ENCODE peak calls at places on chromosomes 4 and X, in ten cellular contexts. One of them, this sample, is unnamed. For H3K36me3, the result is how much of the 10 kb centered on the place peaks cover.

GRCh38 chr4:36323801-36324419 is 42.5 kb downstream of the DTHD1 start:
- DNase-seq in left ventricle myocardium inferior: no peak
- DNase-seq in vagina: no peak
- DNase-seq in mammary epithelial cell: no peak
- DNase-seq in tibial artery: no peak
- DNase-seq in uterus: no peak
- DNase-seq in transverse colon: no peak
- DNase-seq in endothelial cell of umbilical vein: no peak
- DNase-seq in psoas muscle: no peak
- DNase-seq in fibroblast of lung: no peak
- DNase-seq in this sample: no peak

GRCh38 chrX:110402091-110402854 is 43.6 kb downstream of the RTL9 start:
- DNase-seq in endothelial cell of umbilical vein: no peak
- DNase-seq in mammary epithelial cell: peak
- DNase-seq in vagina: no peak
- DNase-seq in tibial artery: peak
- DNase-seq in uterus: peak
- DNase-seq in left ventricle myocardium inferior: peak
- DNase-seq in transverse colon: no peak
- DNase-seq in fibroblast of lung: peak
- DNase-seq in psoas muscle: peak
- DNase-seq in this sample: peak

GRCh38 chr4:108072300-108072699 is 82.6 kb downstream of the HADH start:
- DNase-seq in fibroblast of lung: no peak
- DNase-seq in transverse colon: peak
- DNase-seq in tibial artery: no peak
- DNase-seq in psoas muscle: no peak
- DNase-seq in endothelial cell of umbilical vein: no peak
- DNase-seq in uterus: no peak
- DNase-seq in vagina: no peak
- DNase-seq in left ventricle myocardium inferior: no peak
- DNase-seq in mammary epithelial cell: no peak
- DNase-seq in this sample: no peak

GRCh38 chrX:3939967-3940610 is 226.6 kb upstream of the PRKX start:
- DNase-seq in fibroblast of lung: peak
- DNase-seq in uterus: no peak
- DNase-seq in mammary epithelial cell: peak
- DNase-seq in endothelial cell of umbilical vein: peak
- DNase-seq in psoas muscle: no peak
- DNase-seq in transverse colon: no peak
- DNase-seq in left ventricle myocardium inferior: no peak
- DNase-seq in vagina: no peak
- DNase-seq in tibial artery: no peak
- DNase-seq in this sample: peak

GRCh38 chrX:150966742-150967141 is 16.4 kb upstream of the HMGB3 start:
- DNase-seq in vagina: no peak
- DNase-seq in psoas muscle: no peak
- DNase-seq in tibial artery: no peak
- DNase-seq in transverse colon: no peak
- DNase-seq in uterus: no peak
- DNase-seq in endothelial cell of umbilical vein: no peak
- DNase-seq in mammary epithelial cell: no peak
- DNase-seq in fibroblast of lung: no peak
- DNase-seq in left ventricle myocardium inferior: no peak
- DNase-seq in this sample: no peak

GRCh38 chrX:131827935-131828334 is 195.2 kb upstream of the STK26 start:
- DNase-seq in psoas muscle: no peak
- DNase-seq in tibial artery: no peak
- DNase-seq in left ventricle myocardium inferior: no peak
- DNase-seq in vagina: no peak
- DNase-seq in transverse colon: no peak
- DNase-seq in uterus: no peak
- DNase-seq in endothelial cell of umbilical vein: peak
- DNase-seq in fibroblast of lung: no peak
- DNase-seq in mammary epithelial cell: no peak
- DNase-seq in this sample: no peak

GRCh38 chrX:323721-324628 is 5.4 kb upstream of the GTPBP6 start:
- DNase-seq in psoas muscle: peak
- DNase-seq in uterus: no peak
- DNase-seq in vagina: no peak
- DNase-seq in mammary epithelial cell: peak
- DNase-seq in tibial artery: peak
- DNase-seq in endothelial cell of umbilical vein: no peak
- DNase-seq in left ventricle myocardium inferior: peak
- DNase-seq in transverse colon: peak
- DNase-seq in fibroblast of lung: peak
- DNase-seq in this sample: peak

GRCh38 chrX:40410859-40411258 is 169.9 kb upstream of the ATP6AP2 start:
- DNase-seq in endothelial cell of umbilical vein: no peak
- DNase-seq in vagina: no peak
- DNase-seq in mammary epithelial cell: no peak
- DNase-seq in uterus: no peak
- DNase-seq in left ventricle myocardium inferior: no peak
- DNase-seq in psoas muscle: no peak
- DNase-seq in tibial artery: no peak
- DNase-seq in transverse colon: no peak
- DNase-seq in fibroblast of lung: no peak
- DNase-seq in this sample: no peak

GRCh38 chr4:73875401-73875800 is 6.2 kb downstream of the CXCL1 start:
- DNase-seq in psoas muscle: no peak
- DNase-seq in fibroblast of lung: no peak
- DNase-seq in tibial artery: no peak
- DNase-seq in left ventricle myocardium inferior: no peak
- DNase-seq in vagina: no peak
- DNase-seq in uterus: no peak
- DNase-seq in endothelial cell of umbilical vein: no peak
- DNase-seq in transverse colon: no peak
- DNase-seq in mammary epithelial cell: no peak
- DNase-seq in this sample: no peak

GRCh38 chrX:150478496-150479492 is 89.6 kb upstream of the MTM1 start:
- DNase-seq in tibial artery: no peak
- DNase-seq in uterus: no peak
- DNase-seq in left ventricle myocardium inferior: no peak
- DNase-seq in vagina: no peak
- DNase-seq in mammary epithelial cell: no peak
- DNase-seq in psoas muscle: no peak
- DNase-seq in endothelial cell of umbilical vein: no peak
- DNase-seq in fibroblast of lung: no peak
- DNase-seq in transverse colon: no peak
- DNase-seq in this sample: no peak

GRCh38 chrX:136541294-136541693 is 9.3 kb downstream of the VGLL1 start:
- DNase-seq in transverse colon: no peak
- DNase-seq in tibial artery: no peak
- DNase-seq in psoas muscle: no peak
- DNase-seq in uterus: no peak
- DNase-seq in mammary epithelial cell: no peak
- DNase-seq in vagina: peak
- DNase-seq in fibroblast of lung: no peak
- DNase-seq in left ventricle myocardium inferior: no peak
- DNase-seq in endothelial cell of umbilical vein: no peak
- DNase-seq in this sample: no peak

GRCh38 chr4:100826808-100827548 is 309.2 kb upstream of the EMCN start:
- DNase-seq in tibial artery: no peak
- DNase-seq in vagina: no peak
- DNase-seq in mammary epithelial cell: no peak
- DNase-seq in psoas muscle: no peak
- DNase-seq in transverse colon: no peak
- DNase-seq in left ventricle myocardium inferior: no peak
- DNase-seq in fibroblast of lung: no peak
- DNase-seq in endothelial cell of umbilical vein: no peak
- DNase-seq in uterus: no peak
- DNase-seq in this sample: no peak

GRCh38 chrX:118448273-118448783 is 47.3 kb upstream of the DOCK11 start:
- DNase-seq in left ventricle myocardium inferior: no peak
- DNase-seq in fibroblast of lung: peak
- DNase-seq in uterus: no peak
- DNase-seq in transverse colon: no peak
- DNase-seq in tibial artery: no peak
- DNase-seq in mammary epithelial cell: no peak
- DNase-seq in vagina: no peak
- DNase-seq in endothelial cell of umbilical vein: no peak
- DNase-seq in psoas muscle: no peak
- DNase-seq in this sample: no peak

GRCh38 chr4:124189545-124189944 is 523.0 kb downstream of the ANKRD50 start:
- DNase-seq in mammary epithelial cell: no peak
- DNase-seq in uterus: no peak
- DNase-seq in endothelial cell of umbilical vein: no peak
- DNase-seq in vagina: no peak
- DNase-seq in psoas muscle: no peak
- DNase-seq in fibroblast of lung: no peak
- DNase-seq in tibial artery: no peak
- DNase-seq in left ventricle myocardium inferior: no peak
- DNase-seq in transverse colon: no peak
- DNase-seq in this sample: no peak

GRCh38 chr4:180698550-180698949 is 1544.7 kb upstream of the TENM3 start:
- DNase-seq in vagina: no peak
- DNase-seq in uterus: no peak
- DNase-seq in mammary epithelial cell: peak
- DNase-seq in left ventricle myocardium inferior: no peak
- DNase-seq in tibial artery: no peak
- DNase-seq in psoas muscle: no peak
- DNase-seq in fibroblast of lung: no peak
- DNase-seq in endothelial cell of umbilical vein: no peak
- DNase-seq in transverse colon: no peak
- DNase-seq in this sample: no peak

GRCh38 chrX:46624090-46624786 is 50.7 kb downstream of the CHST7 start:
- DNase-seq in left ventricle myocardium inferior: no peak
- DNase-seq in transverse colon: no peak
- DNase-seq in endothelial cell of umbilical vein: no peak
- DNase-seq in uterus: no peak
- DNase-seq in psoas muscle: no peak
- DNase-seq in tibial artery: no peak
- DNase-seq in vagina: no peak
- DNase-seq in mammary epithelial cell: no peak
- DNase-seq in fibroblast of lung: no peak
- DNase-seq in this sample: peak

DNA sequence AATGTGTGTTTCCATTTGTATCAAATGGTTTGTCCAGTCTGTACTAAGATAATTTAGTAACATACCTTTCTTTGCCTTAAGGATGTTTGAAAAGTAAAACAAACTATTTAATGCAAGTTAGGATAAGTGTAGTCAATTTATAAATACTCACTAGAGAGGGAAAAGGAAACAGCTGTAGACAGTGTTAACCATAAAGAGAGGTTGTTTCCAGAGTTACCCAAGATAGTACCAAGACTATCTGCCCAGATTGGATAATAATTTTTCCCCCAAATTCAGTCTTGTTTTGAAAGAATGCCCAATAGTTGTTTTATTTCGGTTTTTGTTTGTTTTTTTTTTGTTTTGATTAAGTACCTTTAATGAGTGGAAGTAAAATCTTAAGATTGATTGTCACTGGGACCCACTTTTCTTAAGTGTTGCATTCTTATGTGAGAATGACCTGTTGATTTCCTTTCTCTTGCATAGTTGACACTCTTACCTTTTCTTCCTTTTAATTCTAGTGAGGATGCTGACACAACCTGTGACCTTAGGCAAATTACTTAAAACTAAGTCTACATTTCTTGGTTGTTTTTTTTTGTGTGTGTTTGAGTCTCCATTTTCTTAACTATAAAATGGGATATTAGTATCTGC is 12.8 kb downstream of the AFF1 start:
- DNase-seq in transverse colon: no peak
- DNase-seq in uterus: no peak
- DNase-seq in psoas muscle: no peak
- DNase-seq in left ventricle myocardium inferior: no peak
- DNase-seq in mammary epithelial cell: no peak
- DNase-seq in fibroblast of lung: no peak
- DNase-seq in vagina: no peak
- DNase-seq in tibial artery: no peak
- DNase-seq in endothelial cell of umbilical vein: peak
- DNase-seq in this sample: no peak
- H3K4me3 ChIP-seq in transverse colon: no peak
- H3K4me3 ChIP-seq in uterus: no peak
- H3K4me3 ChIP-seq in psoas muscle: no peak
- H3K4me3 ChIP-seq in left ventricle myocardium inferior: no peak
- H3K4me3 ChIP-seq in mammary epithelial cell: no peak
- H3K4me3 ChIP-seq in fibroblast of lung: no peak
- H3K4me3 ChIP-seq in vagina: no peak
- H3K4me3 ChIP-seq in tibial artery: no peak
- H3K4me3 ChIP-seq in endothelial cell of umbilical vein: no peak
- H3K4me3 ChIP-seq in this sample: no peak

DNA sequence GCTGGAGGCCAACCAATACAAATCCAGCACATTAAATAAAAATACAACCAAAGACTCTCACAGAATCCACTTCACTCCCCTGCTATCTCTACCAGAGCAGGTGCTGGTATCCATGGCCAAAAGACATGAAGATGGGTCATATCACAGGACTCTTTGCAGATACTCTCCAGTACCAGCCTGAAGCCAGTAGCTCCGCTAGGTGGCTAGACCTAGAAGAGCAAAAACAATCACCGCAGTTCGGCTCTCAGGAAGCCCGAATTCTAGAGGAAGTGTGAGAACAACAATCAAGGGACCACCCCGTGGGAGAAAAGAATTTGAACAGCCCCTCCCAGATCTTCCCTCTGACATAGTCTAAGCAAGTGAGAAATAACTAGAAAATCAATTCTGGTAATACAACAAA is 20.2 kb downstream of the CLIC2 start:
- DNase-seq in psoas muscle: no peak
- DNase-seq in tibial artery: no peak
- DNase-seq in left ventricle myocardium inferior: no peak
- DNase-seq in vagina: no peak
- DNase-seq in mammary epithelial cell: no peak
- DNase-seq in transverse colon: no peak
- DNase-seq in fibroblast of lung: no peak
- DNase-seq in endothelial cell of umbilical vein: no peak
- DNase-seq in uterus: no peak
- DNase-seq in this sample: no peak
- H3K36me3 ChIP-seq in psoas muscle: under half
- H3K36me3 ChIP-seq in tibial artery: under half
- H3K36me3 ChIP-seq in left ventricle myocardium inferior: under half
- H3K36me3 ChIP-seq in vagina: under half
- H3K36me3 ChIP-seq in mammary epithelial cell: under half
- H3K36me3 ChIP-seq in transverse colon: under half
- H3K36me3 ChIP-seq in fibroblast of lung: under half
- H3K36me3 ChIP-seq in endothelial cell of umbilical vein: under half
- H3K36me3 ChIP-seq in uterus: under half
- H3K36me3 ChIP-seq in this sample: under half

GRCh38 chr4:54433686-54434085 is 204.6 kb downstream of the PDGFRA start:
- DNase-seq in endothelial cell of umbilical vein: peak
- DNase-seq in transverse colon: no peak
- DNase-seq in uterus: no peak
- DNase-seq in mammary epithelial cell: peak
- DNase-seq in fibroblast of lung: no peak
- DNase-seq in psoas muscle: no peak
- DNase-seq in tibial artery: no peak
- DNase-seq in left ventricle myocardium inferior: no peak
- DNase-seq in vagina: no peak
- DNase-seq in this sample: peak
- TF ChIP-seq CTCF in endothelial cell of umbilical vein: peak
- TF ChIP-seq CTCF in transverse colon: no peak
- TF ChIP-seq CTCF in uterus: no peak
- TF ChIP-seq CTCF in mammary epithelial cell: peak
- TF ChIP-seq CTCF in fibroblast of lung: peak
- TF ChIP-seq CTCF in psoas muscle: peak
- TF ChIP-seq CTCF in tibial artery: no peak
- TF ChIP-seq CTCF in left ventricle myocardium inferior: peak
- TF ChIP-seq CTCF in vagina: no peak
- TF ChIP-seq CTCF in this sample: peak

DNA sequence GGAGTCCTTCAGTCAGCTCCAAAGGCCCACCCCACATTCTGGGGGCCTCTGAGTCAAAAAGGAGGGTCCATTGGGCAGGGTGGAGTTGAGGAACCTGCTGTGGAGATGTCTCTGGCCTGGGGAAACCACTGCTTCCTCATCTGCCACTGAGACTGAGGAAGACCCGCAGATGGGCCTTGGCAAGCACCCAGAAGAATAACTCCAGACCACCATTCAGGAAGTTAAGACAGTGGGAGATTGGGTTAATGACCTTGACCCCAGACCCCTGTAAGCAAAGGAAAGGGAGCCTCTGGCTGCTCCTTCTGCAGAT is 8.1 kb upstream of the HSD17B10 start:
- DNase-seq in psoas muscle: no peak
- DNase-seq in tibial artery: no peak
- DNase-seq in fibroblast of lung: no peak
- DNase-seq in uterus: no peak
- DNase-seq in endothelial cell of umbilical vein: no peak
- DNase-seq in mammary epithelial cell: no peak
- DNase-seq in transverse colon: no peak
- DNase-seq in left ventricle myocardium inferior: no peak
- DNase-seq in vagina: no peak
- DNase-seq in this sample: no peak
- H3K4me3 ChIP-seq in psoas muscle: peak
- H3K4me3 ChIP-seq in tibial artery: no peak
- H3K4me3 ChIP-seq in fibroblast of lung: no peak
- H3K4me3 ChIP-seq in uterus: no peak
- H3K4me3 ChIP-seq in endothelial cell of umbilical vein: no peak
- H3K4me3 ChIP-seq in mammary epithelial cell: peak
- H3K4me3 ChIP-seq in transverse colon: no peak
- H3K4me3 ChIP-seq in left ventricle myocardium inferior: peak
- H3K4me3 ChIP-seq in vagina: no peak
- H3K4me3 ChIP-seq in this sample: no peak